ENCODE peak calls at places on chromosomes 1 and 21, in nine cellular contexts. R is activated CD4-positive, CD25-positive, alpha-beta regulatory T cell treated with anti-CD3 and anti-CD28 coated beads, Interleukin-2, amount 50 U/mL, for 16 hours; Q is posterior cingulate gyrus; K is BJ; M is RCC 7860; X is hepatic stellate cell; N is GM12892; Y is tibial nerve; I is retina. B is an unnamed sample.
A peak's percentile ranks its signal among the peaks of the same experiment; 100 is the strongest.

GRCh38 chr1:178796013-178796412 is 71.0 kb downstream of the RALGPS2 start:
- DNase-seq in Y (no peak), M (no peak), R (no peak), X (no peak), K (no peak), Q (no peak), I (no peak), N (no peak), B (no peak)

GRCh38 chr1:205335692-205336091 is 14.1 kb upstream of the NUAK2 start:
- DNase-seq in Q (peak; percentile 71), Y (peak; percentile 62), K (no peak), X (peak; percentile 87), M (peak; percentile 61), N (peak; percentile 51), R (peak; percentile 51), I (peak; percentile 82), B (peak; percentile 71)

GRCh38 chr1:25872708-25873107 is 2.8 kb downstream of the PAQR7 start:
- DNase-seq in R (no peak), N (no peak), Q (no peak), I (no peak), Y (no peak), K (no peak), M (no peak), X (no peak), B (no peak)

GRCh38 chr21:42524341-42525227 is 10.9 kb downstream of the SLC37A1 start:
- DNase-seq in R (no peak), I (peak; percentile 89), Y (peak; percentile 54), K (peak; percentile 25), X (peak; percentile 45), Q (no peak), N (peak; percentile 55), M (no peak), B (peak; percentile 61)

GRCh38 chr1:23868848-23869450 is 859 bp upstream of the FUCA1 start:
- DNase-seq in N (no peak), I (no peak), R (no peak), K (no peak), Q (no peak), M (no peak), X (peak; percentile 41), Y (no peak), B (no peak)

GRCh38 chr1:158055854-158056253 is 62.4 kb downstream of the KIRREL1 start:
- DNase-seq in M (no peak), Y (no peak), I (no peak), X (no peak), Q (no peak), K (no peak), N (no peak), R (no peak), B (no peak)

GRCh38 chr1:10694274-10694632 is 102.2 kb downstream of the CASZ1 start:
- DNase-seq in M (no peak), N (peak; percentile 83), K (no peak), Q (no peak), R (peak; percentile 29), Y (peak; percentile 20), I (peak; percentile 42), X (peak; percentile 74), B (no peak)

GRCh38 chr1:151908228-151908691 is 1.1 kb downstream of the THEM4 start:
- DNase-seq in N (no peak), Q (no peak), K (no peak), R (no peak), Y (no peak), X (no peak), M (no peak), I (no peak), B (no peak)

GRCh38 chr1:19066874-19067186 is 110.4 kb upstream of the IFFO2 start:
- DNase-seq in Y (no peak), X (no peak), R (no peak), Q (no peak), M (no peak), I (no peak), K (no peak), N (no peak), B (no peak)

GRCh38 chr1:183670169-183670568 is 17.1 kb upstream of the APOBEC4 start:
- DNase-seq in N (no peak), Y (no peak), M (no peak), I (no peak), K (no peak), X (no peak), R (no peak), Q (no peak), B (no peak)

GRCh38 chr21:46111193-46111571 is 13.3 kb downstream of the COL6A2 start:
- DNase-seq in I (no peak), Q (peak; percentile 16), Y (no peak), M (no peak), K (no peak), X (no peak), R (no peak), N (peak; percentile 9), B (peak; percentile 0)

GRCh38 chr1:28296401-28297220 is 32.2 kb upstream of the MED18 start:
- DNase-seq in X (no peak), Y (no peak), M (peak; percentile 58), N (no peak), R (no peak), I (peak; percentile 69), K (no peak), Q (no peak), B (no peak)

GRCh38 chr1:113858982-113859381 is 12.5 kb downstream of the PTPN22 start:
- DNase-seq in Q (no peak), X (no peak), Y (no peak), K (no peak), R (no peak), N (no peak), M (no peak), I (no peak), B (no peak)

GRCh38 chr21:31514598-31514997 is 144.9 kb upstream of the SOD1 start:
- DNase-seq in I (peak; percentile 70), Q (peak; percentile 62), K (no peak), X (no peak), M (no peak), R (no peak), Y (peak; percentile 28), N (no peak), B (no peak)

GRCh38 chr21:28439852-28440251 is 552.8 kb downstream of the LTN1 start:
- DNase-seq in I (no peak), N (no peak), M (no peak), R (no peak), Y (no peak), X (no peak), Q (no peak), K (no peak), B (no peak)

GRCh38 chr1:53606197-53607095 is 132.5 kb downstream of the GLIS1 start:
- DNase-seq in M (no peak), I (no peak), R (no peak), N (no peak), X (no peak), K (no peak), Q (no peak), Y (no peak), B (no peak)

GRCh38 chr1:101144868-101145808 is 91.7 kb upstream of the S1PR1 start:
- DNase-seq in K (no peak), X (no peak), M (no peak), Y (no peak), N (no peak), R (no peak), I (no peak), Q (no peak), B (no peak)

GRCh38 chr1:84959294-84959693 is 37.6 kb downstream of the MCOLN2 start:
- DNase-seq in R (no peak), K (no peak), M (no peak), X (no peak), I (no peak), Y (no peak), Q (no peak), N (no peak), B (no peak)

GRCh38 chr1:109689844-109690405 is 2.3 kb downstream of the GSTM1 start:
- DNase-seq in K (no peak), R (no peak), Y (no peak), M (no peak), N (no peak), Q (no peak), X (no peak), I (no peak), B (no peak)

GRCh38 chr1:90850925-90851710 is 134.0 kb upstream of the BARHL2 start:
- DNase-seq in X (peak; percentile 77), N (peak; percentile 71), Y (peak; percentile 55), I (peak; percentile 91), Q (peak; percentile 65), M (peak; percentile 60), K (peak; percentile 7), R (peak; percentile 34), B (peak; percentile 80)

GRCh38 chr1:88910401-88910800 is 19.0 kb upstream of the GTF2B start:
- DNase-seq in R (no peak), N (no peak), Q (no peak), X (no peak), M (no peak), I (no peak), K (no peak), Y (no peak), B (no peak)

GRCh38 chr1:232830661-232831060 is 25.4 kb downstream of the MAP10 start:
- DNase-seq in X (no peak), K (no peak), N (no peak), Y (no peak), Q (no peak), R (no peak), I (no peak), M (no peak), B (no peak)

GRCh38 chr1:65372557-65372956 is 47.9 kb upstream of the LEPR start:
- DNase-seq in M (no peak), K (no peak), N (no peak), Q (no peak), Y (no peak), R (no peak), X (peak; percentile 4), I (no peak), B (no peak)

GRCh38 chr1:156371553-156372264 is 2.7 kb downstream of the RHBG start:
- DNase-seq in Y (peak; percentile 56), R (no peak), Q (no peak), X (no peak), I (no peak), N (no peak), M (no peak), K (no peak), B (no peak)

GRCh38 chr1:161119017-161119378 is 1.1 kb downstream of the NIT1 start:
- DNase-seq in N (no peak), X (no peak), R (no peak), M (no peak), I (no peak), Y (no peak), Q (no peak), K (no peak), B (no peak)

GRCh38 chr1:29706936-29707335 is 470.6 kb downstream of the PTPRU start:
- DNase-seq in K (no peak), I (peak; percentile 88), Q (no peak), X (peak; percentile 70), N (peak; percentile 59), Y (no peak), M (no peak), R (no peak), B (no peak)

GRCh38 chr1:180966744-180967536 is 54.2 kb downstream of the KIAA1614 start:
- DNase-seq in X (no peak), I (no peak), Q (no peak), N (no peak), Y (no peak), M (no peak), K (no peak), R (no peak), B (no peak)

GRCh38 chr1:173479649-173480048 is 2.5 kb downstream of the PRDX6 start:
- DNase-seq in Q (no peak), K (no peak), I (no peak), M (no peak), N (no peak), Y (no peak), R (no peak), X (no peak), B (no peak)

GRCh38 chr1:59391216-59392179 is 94.6 kb downstream of the FGGY start:
- DNase-seq in R (no peak), N (no peak), I (no peak), Y (no peak), K (no peak), Q (no peak), X (no peak), M (no peak), B (no peak)

GRCh38 chr1:164589961-164590507 is 31.1 kb downstream of the PBX1 start:
- DNase-seq in I (no peak), R (no peak), Q (no peak), M (no peak), K (no peak), N (no peak), Y (no peak), X (no peak), B (no peak)